ENCODE peak calls at places on chromosomes 7 and 10, in four cellular contexts. W, F, X and E are unnamed samples.

GRCh38 chr7:112487457-112487856 is 6.7 kb downstream of the LSMEM1 start:
- DNase-seq in F (no peak), X (no peak), W (no peak), E (no peak)

GRCh38 chr7:142420554-142421362 is 162.9 kb upstream of the PRSS58 start:
- DNase-seq in X (peak; percentile 44), F (no peak), W (peak; percentile 8), E (peak; percentile 45)

GRCh38 chr7:98681496-98681895 is 64.4 kb downstream of the NPTX2 start:
- DNase-seq in X (no peak), W (no peak), F (no peak), E (no peak)

GRCh38 chr7:2527505-2528464 is 8.2 kb downstream of the LFNG start:
- DNase-seq in W (no peak), F (no peak), X (no peak), E (no peak)

GRCh38 chr7:20249924-20250323 is 32.7 kb upstream of the MACC1 start:
- DNase-seq in W (no peak), F (no peak), X (no peak), E (no peak)

GRCh38 chr10:118607768-118608354 is 12.4 kb upstream of the PRLHR start:
- DNase-seq in X (no peak), F (no peak), W (no peak), E (no peak)

GRCh38 chr7:45267262-45267661 is 109.7 kb downstream of the RAMP3 start:
- DNase-seq in W (no peak), X (no peak), F (no peak), E (no peak)

GRCh38 chr7:81684513-81685262 is 85.2 kb downstream of the HGF start:
- DNase-seq in F (peak; percentile 74), X (peak; percentile 56), W (peak; percentile 95), E (no peak)

GRCh38 chr7:101572156-101572555 is 56.9 kb downstream of the MYL10 start:
- DNase-seq in X (no peak), F (no peak), W (no peak), E (no peak)

GRCh38 chr10:50506861-50507573 is 116.7 kb downstream of the SGMS1 start:
- DNase-seq in W (no peak), F (no peak), X (no peak), E (no peak)

GRCh38 chr7:151060416-151061234 is 1.2 kb downstream of the SLC4A2 start:
- DNase-seq in X (no peak), F (no peak), W (no peak), E (no peak)

GRCh38 chr7:79454325-79454960 is 976 bp upstream of the MAGI2 start:
- DNase-seq in X (peak; percentile 39), W (no peak), F (no peak), E (peak; percentile 48)

GRCh38 chr10:104329754-104330153 is 8.5 kb downstream of the ITPRIP start:
- DNase-seq in W (peak; percentile 47), F (no peak), X (no peak), E (no peak)

GRCh38 chr7:143512488-143513340 is 35.0 kb downstream of the TAS2R41 start:
- DNase-seq in W (no peak), X (no peak), F (no peak), E (no peak)

GRCh38 chr10:86535057-86535882 is 13.7 kb upstream of the WAPL start:
- DNase-seq in W (peak; percentile 31), X (no peak), F (no peak), E (peak; percentile 75)

GRCh38 chr10:93535293-93535692 is 31.2 kb upstream of the FFAR4 start:
- DNase-seq in F (no peak), X (no peak), W (no peak), E (peak; percentile 44)

GRCh38 chr10:112375721-112376577 is 2.0 kb downstream of the ACSL5 start:
- DNase-seq in X (no peak), F (peak; percentile 48), W (no peak), E (no peak)

GRCh38 chr7:140841316-140841715 is 83.4 kb downstream of the BRAF start:
- DNase-seq in X (no peak), W (no peak), F (no peak), E (no peak)

GRCh38 chr10:131213651-131214505 is 97.6 kb downstream of the TCERG1L start:
- DNase-seq in F (no peak), W (no peak), X (no peak), E (no peak)

GRCh38 chr7:139619367-139619657 is 95.8 kb downstream of the CLEC2L start:
- DNase-seq in X (no peak), F (no peak), W (no peak), E (no peak)

GRCh38 chr10:113056468-113057021 is 106.5 kb downstream of the TCF7L2 start:
- DNase-seq in F (no peak), X (no peak), W (no peak), E (no peak)

GRCh38 chr7:112986256-112987031 is 100.2 kb downstream of the GPR85 start:
- DNase-seq in X (no peak), F (no peak), W (no peak), E (no peak)

GRCh38 chr7:111090834-111091233 is at the start of gene LRRN3:
- DNase-seq in F (no peak), W (no peak), X (peak; percentile 7), E (no peak)

GRCh38 chr10:47402681-47403301 is 18.7 kb upstream of the ZNF488 start:
- DNase-seq in F (no peak), W (peak; percentile 73), X (no peak), E (peak; percentile 38)

GRCh38 chr7:93332172-93332571 is 100.0 kb downstream of the VPS50 start:
- DNase-seq in F (no peak), X (no peak), W (no peak), E (no peak)

GRCh38 chr10:60140681-60141632 is 234.6 kb upstream of the CCDC6 start:
- DNase-seq in F (no peak), W (no peak), X (peak; percentile 69), E (peak; percentile 48)

GRCh38 chr7:82017334-82017943 is 247.6 kb upstream of the HGF start:
- DNase-seq in F (no peak), W (peak; percentile 24), X (peak; percentile 18), E (no peak)

GRCh38 chr7:1058821-1059199 is 14.5 kb downstream of the GPR146 start:
- DNase-seq in F (no peak), W (no peak), X (no peak), E (no peak)

GRCh38 chr10:21764790-21765189 is 230.8 kb downstream of the MLLT10 start:
- DNase-seq in W (no peak), F (no peak), X (no peak), E (no peak)

GRCh38 chr10:411597-411996 is 276.3 kb downstream of the ZMYND11 start:
- DNase-seq in F (no peak), W (no peak), X (no peak), E (no peak)

GRCh38 chr10:97607076-97607635 is 17.6 kb downstream of the C10orf62 start:
- DNase-seq in X (no peak), W (no peak), F (no peak), E (no peak)

GRCh38 chr10:97618285-97618684 is 15.0 kb downstream of the MORN4 start:
- DNase-seq in X (no peak), F (no peak), W (no peak), E (no peak)

GRCh38 chr10:97608991-97609561 is 19.6 kb downstream of the C10orf62 start:
- DNase-seq in W (no peak), F (no peak), X (peak; percentile 3), E (no peak)

GRCh38 chr10:97611473-97611872 is 21.8 kb downstream of the MORN4 start:
- DNase-seq in W (no peak), X (peak; percentile 7), F (no peak), E (no peak)

DNA sequence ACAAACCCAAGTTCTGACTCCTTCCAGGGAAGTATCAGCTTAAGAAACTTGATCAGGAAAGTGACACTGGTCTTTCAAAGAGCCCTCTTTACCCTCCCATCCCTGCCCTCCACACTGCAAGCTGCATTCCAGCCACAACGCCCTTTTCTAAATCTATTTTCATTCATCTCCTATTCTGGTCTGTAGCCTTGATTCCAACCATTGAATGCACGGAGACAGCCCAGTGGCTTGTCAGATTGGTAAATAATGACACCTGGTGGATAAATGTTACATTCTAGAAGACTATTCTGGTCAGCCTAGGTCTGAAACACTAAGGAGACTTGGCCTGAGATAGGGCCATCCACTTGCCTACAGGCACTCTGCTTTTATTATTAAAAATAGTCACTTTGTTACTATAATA is 20.9 kb downstream of the MORN4 start:
- DNase-seq in W (peak; percentile 42), X (peak; percentile 42), F (no peak), E (no peak)
- TF ChIP-seq SP1 in W (no peak), X (no peak), F (no peak), E (no peak)

GRCh38 chr10:105797234-105797890 is 1156.3 kb downstream of the SORCS3 start:
- DNase-seq in W (peak; percentile 10), F (peak; percentile 5), X (peak; percentile 34), E (no peak)
- TF ChIP-seq SP1 in W (no peak), F (no peak), X (no peak), E (no peak)

DNA sequence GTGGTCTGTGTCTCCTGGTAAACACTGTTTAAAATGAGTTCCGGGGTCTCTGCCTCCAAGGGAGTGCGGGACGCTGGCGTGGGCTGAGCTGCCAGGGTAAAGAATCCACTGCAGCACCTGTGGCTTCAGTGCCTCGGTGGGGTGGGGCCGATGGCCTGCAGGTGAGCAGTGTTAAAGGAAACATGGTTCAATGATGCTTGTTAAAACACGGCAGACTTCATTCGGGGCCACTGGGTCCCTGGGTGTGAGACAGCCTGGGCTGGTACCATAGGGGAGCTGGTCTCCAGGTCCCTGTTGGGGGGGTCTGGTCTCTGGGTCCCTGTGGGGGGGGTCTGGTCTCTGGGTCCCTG is 24.9 kb upstream of the KNDC1 start:
- DNase-seq in W (no peak), F (no peak), X (no peak), E (no peak)
- TF ChIP-seq SP1 in W (no peak), F (no peak), X (no peak), E (no peak)

GRCh38 chr10:33055636-33056035 is 97.6 kb upstream of the ITGB1 start:
- DNase-seq in X (no peak), F (no peak), W (no peak), E (no peak)
- TF ChIP-seq SP1 in X (no peak), F (no peak), W (no peak), E (no peak)